ENCODE peak calls at places on chromosomes 5 and 9, in nine cellular contexts. C, O, T, W, I, E, Y, Q and J are unnamed samples.

GRCh38 chr5:89844548-89844947 is 565.0 kb downstream of the CETN3 start:
- DNase-seq in W (no peak), I (no peak), T (no peak), E (no peak), O (no peak), C (no peak), Y (no peak), Q (no peak), J (no peak)

GRCh38 chr5:39459091-39459490 is 34.3 kb upstream of the DAB2 start:
- DNase-seq in O (no peak), Q (no peak), I (no peak), W (no peak), C (no peak), T (no peak), E (no peak), Y (no peak), J (no peak)

GRCh38 chr5:107483625-107484024 is 187.1 kb downstream of the EFNA5 start:
- DNase-seq in Y (no peak), T (no peak), W (no peak), Q (no peak), C (no peak), O (no peak), I (no peak), E (no peak), J (no peak)

GRCh38 chr5:87453801-87454200 is 41.1 kb upstream of the CCNH start:
- DNase-seq in O (no peak), T (no peak), Q (no peak), E (no peak), Y (no peak), W (no peak), C (no peak), I (no peak), J (no peak)

GRCh38 chr9:124354364-124355031 is 60.7 kb downstream of the PSMB7 start:
- DNase-seq in O (no peak), Y (no peak), Q (no peak), E (peak; percentile 58), W (no peak), I (no peak), C (no peak), T (no peak), J (no peak)

GRCh38 chr5:171494452-171495121 is 75.1 kb downstream of the FGF18 start:
- DNase-seq in T (peak; percentile 35), Q (peak; percentile 28), I (peak; percentile 44), O (peak; percentile 83), E (peak; percentile 83), C (peak; percentile 52), Y (peak; percentile 43), W (peak; percentile 89), J (no peak)

GRCh38 chr5:6000867-6001266 is 377.5 kb downstream of the MED10 start:
- DNase-seq in O (no peak), E (no peak), C (no peak), T (no peak), I (no peak), Y (no peak), Q (no peak), W (no peak), J (no peak)

GRCh38 chr5:154005648-154006047 is 33.1 kb downstream of the FAM114A2 start:
- DNase-seq in W (no peak), Y (no peak), Q (no peak), T (no peak), O (no peak), I (no peak), C (no peak), E (no peak), J (no peak)

GRCh38 chr5:141874262-141874964 is 3.8 kb downstream of the PCDH1 start:
- DNase-seq in Q (peak; percentile 37), O (no peak), T (no peak), C (no peak), I (no peak), E (no peak), W (peak; percentile 14), Y (peak; percentile 52), J (peak; percentile 85)

GRCh38 chr9:33473216-33473615 is 508 bp downstream of the NOL6 start:
- DNase-seq in Y (no peak), C (no peak), E (no peak), I (no peak), T (no peak), W (no peak), Q (no peak), O (no peak), J (peak; percentile 28)

GRCh38 chr5:14425581-14425980 is 156.0 kb upstream of the OTULINL start:
- DNase-seq in E (no peak), W (no peak), T (no peak), C (no peak), Q (no peak), O (no peak), I (no peak), Y (no peak), J (no peak)

GRCh38 chr5:14428302-14429081 is 153.1 kb upstream of the OTULINL start:
- DNase-seq in Y (peak; percentile 42), W (no peak), C (no peak), O (no peak), Q (no peak), T (no peak), I (no peak), E (no peak), J (no peak)

GRCh38 chr5:14429614-14430013 is 152.0 kb upstream of the OTULINL start:
- DNase-seq in Y (no peak), E (no peak), C (no peak), W (no peak), Q (no peak), T (no peak), O (no peak), I (no peak), J (no peak)

GRCh38 chr5:14426521-14426920 is 155.1 kb upstream of the OTULINL start:
- DNase-seq in I (no peak), E (no peak), Q (no peak), C (no peak), O (no peak), W (no peak), Y (no peak), T (no peak), J (no peak)

DNA sequence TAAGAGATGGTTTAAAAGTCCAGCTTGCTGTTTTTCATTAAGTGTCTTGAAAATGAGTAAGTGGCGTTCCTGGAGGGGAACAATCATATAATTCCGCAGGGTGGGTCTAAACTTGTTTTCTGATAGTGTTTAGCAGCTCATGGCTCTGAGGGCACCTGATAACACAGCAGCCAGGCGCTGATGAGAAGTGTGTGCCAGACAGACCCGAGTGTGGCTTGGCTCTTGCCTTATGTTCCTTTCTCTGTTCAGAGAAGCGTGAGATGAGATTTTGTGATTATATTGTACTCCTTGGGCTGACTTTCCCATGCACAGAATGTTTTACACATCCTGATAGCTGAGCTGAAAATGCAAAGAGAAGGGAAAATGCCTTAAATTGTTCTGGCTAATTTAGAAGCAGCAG is 152.5 kb upstream of the OTULINL start:
- DNase-seq in O (no peak), Q (no peak), E (no peak), Y (no peak), C (no peak), I (no peak), W (no peak), T (no peak), J (no peak)
- H3K27ac ChIP-seq in O (no peak overlapping the region), Q (no peak overlapping the region), E (no peak overlapping the region), Y (peak overlapping the region; percentile 70), C (no peak overlapping the region), I (no peak overlapping the region), W (no peak overlapping the region), T (no peak overlapping the region), J (no peak overlapping the region)

DNA sequence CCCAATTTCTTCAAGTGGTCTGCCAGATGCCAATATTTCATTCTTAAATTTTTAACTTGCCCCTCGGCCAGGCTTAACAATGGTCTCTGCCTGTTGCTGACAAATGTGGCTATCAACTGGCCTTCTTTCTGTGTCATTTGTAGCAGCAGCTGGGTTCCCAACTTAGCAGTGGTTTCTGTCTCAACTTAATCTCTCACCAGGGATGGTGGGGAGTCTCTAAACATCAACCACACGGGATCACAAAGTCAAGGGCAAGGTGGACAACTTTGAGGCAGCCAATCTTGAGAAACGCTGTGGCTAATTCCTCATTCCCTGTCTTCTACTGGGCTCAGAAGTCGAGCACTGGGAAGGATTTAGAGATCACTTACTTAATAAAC is 81.1 kb downstream of the RAPGEF1 start:
- DNase-seq in Q (no peak), W (no peak), O (no peak), I (no peak), C (no peak), T (no peak), E (no peak), Y (no peak), J (no peak)
- TF ChIP-seq POLR2A in Q (no peak), W (no peak), O (no peak), I (no peak), C (no peak), T (no peak), E (no peak), Y (no peak), J (no peak)

DNA sequence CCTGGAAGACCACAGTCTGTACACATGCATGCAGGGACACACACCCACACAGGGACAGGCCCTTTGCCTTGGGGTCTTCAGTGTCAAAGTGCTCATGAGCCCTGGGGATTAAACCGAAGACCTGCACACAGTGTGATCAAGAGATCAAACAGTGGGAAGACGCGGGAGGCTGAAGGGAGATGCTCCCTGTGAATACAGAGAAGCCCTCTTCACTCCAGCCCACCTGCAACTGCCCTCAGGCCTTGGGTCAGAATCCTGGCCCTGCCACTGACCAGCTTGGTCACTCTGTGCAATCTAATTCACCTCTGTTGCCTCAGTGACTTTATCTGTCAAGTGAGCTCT is 2.9 kb downstream of the RALGDS start:
- DNase-seq in Q (no peak), I (no peak), O (no peak), T (no peak), C (no peak), W (no peak), Y (no peak), E (no peak), J (no peak)
- H3K4me1 ChIP-seq in Q (peaks cover 56% of the 10 kb centered on the region), I (peaks cover 19% of the 10 kb centered on the region), O (peaks cover 40% of the 10 kb centered on the region), T (peaks cover 73% of the 10 kb centered on the region), C (peaks cover 8% of the 10 kb centered on the region), W (no peaks in the 10 kb centered on the region), Y (peaks cover 75% of the 10 kb centered on the region), E (peaks cover 91% of the 10 kb centered on the region), J (peaks cover 59% of the 10 kb centered on the region)

GRCh38 chr5:135991381-135991907 is 36.7 kb upstream of the LECT2 start:
- DNase-seq in O (no peak), C (no peak), E (no peak), W (no peak), Q (no peak), I (no peak), Y (no peak), T (no peak), J (no peak)

GRCh38 chr5:135989686-135990085 is 34.9 kb upstream of the LECT2 start:
- DNase-seq in W (no peak), I (no peak), C (no peak), T (no peak), O (no peak), E (no peak), Q (peak; percentile 53), Y (no peak), J (no peak)

GRCh38 chr5:135990518-135991240 is 35.9 kb upstream of the LECT2 start:
- DNase-seq in E (peak; percentile 50), C (no peak), T (no peak), I (no peak), W (no peak), O (no peak), Q (no peak), Y (no peak), J (no peak)

GRCh38 chr5:135985946-135986345 is 31.2 kb upstream of the LECT2 start:
- DNase-seq in Q (no peak), T (no peak), E (no peak), O (no peak), W (no peak), I (no peak), Y (no peak), C (no peak), J (no peak)

GRCh38 chr5:135986891-135987401 is 32.2 kb upstream of the LECT2 start:
- DNase-seq in T (no peak), Y (no peak), C (no peak), I (no peak), Q (no peak), W (no peak), O (no peak), E (no peak), J (no peak)
- H3K27ac ChIP-seq in T (peak overlapping the region; percentile 22), Y (no peak overlapping the region), C (no peak overlapping the region), I (peak overlapping the region; percentile 60), Q (no peak overlapping the region), W (peak overlapping the region; percentile 3), O (no peak overlapping the region), E (no peak overlapping the region), J (no peak overlapping the region)